ENCODE peak calls at places on chromosomes 12 and 14, in nine cellular contexts. One of them, this sample, is unnamed.

GRCh38 chr12:51631591-51631990 is 40.6 kb downstream of the SCN8A start:
- DNase-seq in epithelial cell of proximal tubule: peak
- DNase-seq in progenitor cell of endocrine pancreas: no peak
- DNase-seq in dorsolateral prefrontal cortex: no peak
- DNase-seq in nephron progenitor cell: no peak
- DNase-seq in neural progenitor cell: no peak
- DNase-seq in stimulated activated CD4-positive, alpha-beta T cell treated with anti-CD3 and anti-CD28 coated beads, Interleukin-1b, Interleukin-23, amount 100 ng/mL, for 24 hours: no peak
- DNase-seq in psoas muscle: no peak
- DNase-seq in lower leg skin: no peak
- DNase-seq in this sample: peak

GRCh38 chr12:110600254-110600653 is 13.7 kb upstream of the TCTN1 start:
- DNase-seq in epithelial cell of proximal tubule: no peak
- DNase-seq in progenitor cell of endocrine pancreas: no peak
- DNase-seq in dorsolateral prefrontal cortex: no peak
- DNase-seq in nephron progenitor cell: no peak
- DNase-seq in neural progenitor cell: no peak
- DNase-seq in stimulated activated CD4-positive, alpha-beta T cell treated with anti-CD3 and anti-CD28 coated beads, Interleukin-1b, Interleukin-23, amount 100 ng/mL, for 24 hours: no peak
- DNase-seq in psoas muscle: no peak
- DNase-seq in lower leg skin: no peak
- DNase-seq in this sample: no peak

GRCh38 chr14:49621114-49621881 is 699 bp downstream of the MGAT2 start:
- DNase-seq in epithelial cell of proximal tubule: no peak
- DNase-seq in progenitor cell of endocrine pancreas: peak
- DNase-seq in dorsolateral prefrontal cortex: peak
- DNase-seq in nephron progenitor cell: peak
- DNase-seq in neural progenitor cell: peak
- DNase-seq in stimulated activated CD4-positive, alpha-beta T cell treated with anti-CD3 and anti-CD28 coated beads, Interleukin-1b, Interleukin-23, amount 100 ng/mL, for 24 hours: no peak
- DNase-seq in psoas muscle: peak
- DNase-seq in lower leg skin: peak
- DNase-seq in this sample: peak

GRCh38 chr14:72812292-72812851 is 81.5 kb downstream of the DPF3 start:
- DNase-seq in epithelial cell of proximal tubule: no peak
- DNase-seq in progenitor cell of endocrine pancreas: no peak
- DNase-seq in dorsolateral prefrontal cortex: peak
- DNase-seq in nephron progenitor cell: no peak
- DNase-seq in neural progenitor cell: peak
- DNase-seq in stimulated activated CD4-positive, alpha-beta T cell treated with anti-CD3 and anti-CD28 coated beads, Interleukin-1b, Interleukin-23, amount 100 ng/mL, for 24 hours: no peak
- DNase-seq in psoas muscle: peak
- DNase-seq in lower leg skin: no peak
- DNase-seq in this sample: peak

GRCh38 chr14:26190644-26191043 is 407.2 kb downstream of the NOVA1 start:
- DNase-seq in epithelial cell of proximal tubule: no peak
- DNase-seq in progenitor cell of endocrine pancreas: no peak
- DNase-seq in dorsolateral prefrontal cortex: no peak
- DNase-seq in nephron progenitor cell: no peak
- DNase-seq in neural progenitor cell: no peak
- DNase-seq in stimulated activated CD4-positive, alpha-beta T cell treated with anti-CD3 and anti-CD28 coated beads, Interleukin-1b, Interleukin-23, amount 100 ng/mL, for 24 hours: no peak
- DNase-seq in psoas muscle: no peak
- DNase-seq in lower leg skin: no peak
- DNase-seq in this sample: no peak

GRCh38 chr12:53252349-53252916 is 15.7 kb upstream of the ESPL1 start:
- DNase-seq in epithelial cell of proximal tubule: no peak
- DNase-seq in progenitor cell of endocrine pancreas: no peak
- DNase-seq in dorsolateral prefrontal cortex: no peak
- DNase-seq in nephron progenitor cell: no peak
- DNase-seq in neural progenitor cell: no peak
- DNase-seq in stimulated activated CD4-positive, alpha-beta T cell treated with anti-CD3 and anti-CD28 coated beads, Interleukin-1b, Interleukin-23, amount 100 ng/mL, for 24 hours: no peak
- DNase-seq in psoas muscle: no peak
- DNase-seq in lower leg skin: peak
- DNase-seq in this sample: no peak

GRCh38 chr14:69535230-69535848 is 39.3 kb downstream of the CCDC177 start:
- DNase-seq in epithelial cell of proximal tubule: no peak
- DNase-seq in progenitor cell of endocrine pancreas: peak
- DNase-seq in dorsolateral prefrontal cortex: peak
- DNase-seq in nephron progenitor cell: peak
- DNase-seq in neural progenitor cell: peak
- DNase-seq in stimulated activated CD4-positive, alpha-beta T cell treated with anti-CD3 and anti-CD28 coated beads, Interleukin-1b, Interleukin-23, amount 100 ng/mL, for 24 hours: no peak
- DNase-seq in psoas muscle: peak
- DNase-seq in lower leg skin: no peak
- DNase-seq in this sample: peak

GRCh38 chr14:103549361-103550311 is 12.8 kb downstream of the BAG5 start:
- DNase-seq in epithelial cell of proximal tubule: no peak
- DNase-seq in progenitor cell of endocrine pancreas: no peak
- DNase-seq in dorsolateral prefrontal cortex: peak
- DNase-seq in nephron progenitor cell: no peak
- DNase-seq in neural progenitor cell: no peak
- DNase-seq in stimulated activated CD4-positive, alpha-beta T cell treated with anti-CD3 and anti-CD28 coated beads, Interleukin-1b, Interleukin-23, amount 100 ng/mL, for 24 hours: no peak
- DNase-seq in psoas muscle: peak
- DNase-seq in lower leg skin: peak
- DNase-seq in this sample: peak

GRCh38 chr14:76701981-76702380 is 59.3 kb upstream of the VASH1 start:
- DNase-seq in epithelial cell of proximal tubule: no peak
- DNase-seq in progenitor cell of endocrine pancreas: no peak
- DNase-seq in dorsolateral prefrontal cortex: no peak
- DNase-seq in nephron progenitor cell: no peak
- DNase-seq in neural progenitor cell: no peak
- DNase-seq in stimulated activated CD4-positive, alpha-beta T cell treated with anti-CD3 and anti-CD28 coated beads, Interleukin-1b, Interleukin-23, amount 100 ng/mL, for 24 hours: no peak
- DNase-seq in psoas muscle: peak
- DNase-seq in lower leg skin: peak
- DNase-seq in this sample: no peak

GRCh38 chr12:106719879-106720278 is 54.6 kb upstream of the RIC8B start:
- DNase-seq in epithelial cell of proximal tubule: no peak
- DNase-seq in progenitor cell of endocrine pancreas: no peak
- DNase-seq in dorsolateral prefrontal cortex: no peak
- DNase-seq in nephron progenitor cell: no peak
- DNase-seq in neural progenitor cell: no peak
- DNase-seq in stimulated activated CD4-positive, alpha-beta T cell treated with anti-CD3 and anti-CD28 coated beads, Interleukin-1b, Interleukin-23, amount 100 ng/mL, for 24 hours: no peak
- DNase-seq in psoas muscle: no peak
- DNase-seq in lower leg skin: no peak
- DNase-seq in this sample: no peak

GRCh38 chr12:110028323-110028722 is 20.0 kb downstream of the C12orf76 start:
- DNase-seq in epithelial cell of proximal tubule: no peak
- DNase-seq in progenitor cell of endocrine pancreas: no peak
- DNase-seq in dorsolateral prefrontal cortex: no peak
- DNase-seq in nephron progenitor cell: no peak
- DNase-seq in neural progenitor cell: no peak
- DNase-seq in stimulated activated CD4-positive, alpha-beta T cell treated with anti-CD3 and anti-CD28 coated beads, Interleukin-1b, Interleukin-23, amount 100 ng/mL, for 24 hours: no peak
- DNase-seq in psoas muscle: no peak
- DNase-seq in lower leg skin: no peak
- DNase-seq in this sample: no peak

GRCh38 chr12:13980548-13981295 is 680 bp downstream of the GRIN2B start:
- DNase-seq in epithelial cell of proximal tubule: no peak
- DNase-seq in progenitor cell of endocrine pancreas: peak
- DNase-seq in dorsolateral prefrontal cortex: no peak
- DNase-seq in nephron progenitor cell: peak
- DNase-seq in neural progenitor cell: peak
- DNase-seq in stimulated activated CD4-positive, alpha-beta T cell treated with anti-CD3 and anti-CD28 coated beads, Interleukin-1b, Interleukin-23, amount 100 ng/mL, for 24 hours: no peak
- DNase-seq in psoas muscle: no peak
- DNase-seq in lower leg skin: no peak
- DNase-seq in this sample: peak

GRCh38 chr12:121255433-121255832 is 41.1 kb downstream of the CAMKK2 start:
- DNase-seq in epithelial cell of proximal tubule: no peak
- DNase-seq in progenitor cell of endocrine pancreas: no peak
- DNase-seq in dorsolateral prefrontal cortex: no peak
- DNase-seq in nephron progenitor cell: no peak
- DNase-seq in neural progenitor cell: no peak
- DNase-seq in stimulated activated CD4-positive, alpha-beta T cell treated with anti-CD3 and anti-CD28 coated beads, Interleukin-1b, Interleukin-23, amount 100 ng/mL, for 24 hours: no peak
- DNase-seq in psoas muscle: no peak
- DNase-seq in lower leg skin: no peak
- DNase-seq in this sample: no peak

GRCh38 chr14:76990084-76990483 is 38.4 kb downstream of the IRF2BPL start:
- DNase-seq in epithelial cell of proximal tubule: no peak
- DNase-seq in progenitor cell of endocrine pancreas: no peak
- DNase-seq in dorsolateral prefrontal cortex: no peak
- DNase-seq in nephron progenitor cell: no peak
- DNase-seq in neural progenitor cell: no peak
- DNase-seq in stimulated activated CD4-positive, alpha-beta T cell treated with anti-CD3 and anti-CD28 coated beads, Interleukin-1b, Interleukin-23, amount 100 ng/mL, for 24 hours: no peak
- DNase-seq in psoas muscle: no peak
- DNase-seq in lower leg skin: no peak
- DNase-seq in this sample: no peak

GRCh38 chr14:47269788-47270492 is 405.5 kb downstream of the MDGA2 start:
- DNase-seq in epithelial cell of proximal tubule: no peak
- DNase-seq in progenitor cell of endocrine pancreas: no peak
- DNase-seq in dorsolateral prefrontal cortex: no peak
- DNase-seq in nephron progenitor cell: no peak
- DNase-seq in neural progenitor cell: no peak
- DNase-seq in stimulated activated CD4-positive, alpha-beta T cell treated with anti-CD3 and anti-CD28 coated beads, Interleukin-1b, Interleukin-23, amount 100 ng/mL, for 24 hours: no peak
- DNase-seq in psoas muscle: no peak
- DNase-seq in lower leg skin: no peak
- DNase-seq in this sample: peak

GRCh38 chr12:67650528-67651379 is 2.2 kb downstream of the DYRK2 start:
- DNase-seq in epithelial cell of proximal tubule: no peak
- DNase-seq in progenitor cell of endocrine pancreas: no peak
- DNase-seq in dorsolateral prefrontal cortex: no peak
- DNase-seq in nephron progenitor cell: peak
- DNase-seq in neural progenitor cell: no peak
- DNase-seq in stimulated activated CD4-positive, alpha-beta T cell treated with anti-CD3 and anti-CD28 coated beads, Interleukin-1b, Interleukin-23, amount 100 ng/mL, for 24 hours: no peak
- DNase-seq in psoas muscle: no peak
- DNase-seq in lower leg skin: no peak
- DNase-seq in this sample: peak

GRCh38 chr14:63088865-63089264 is 43.6 kb upstream of the KCNH5 start:
- DNase-seq in epithelial cell of proximal tubule: no peak
- DNase-seq in progenitor cell of endocrine pancreas: no peak
- DNase-seq in dorsolateral prefrontal cortex: no peak
- DNase-seq in nephron progenitor cell: no peak
- DNase-seq in neural progenitor cell: no peak
- DNase-seq in stimulated activated CD4-positive, alpha-beta T cell treated with anti-CD3 and anti-CD28 coated beads, Interleukin-1b, Interleukin-23, amount 100 ng/mL, for 24 hours: no peak
- DNase-seq in psoas muscle: no peak
- DNase-seq in lower leg skin: no peak
- DNase-seq in this sample: no peak